ENCODE peak calls at places on chromosome 21, in five cellular contexts. I, N, P, M and H are unnamed samples. For H3K4me1 and H3K9me3, the result is how much of the 10 kb centered on the place peaks cover.

GRCh38 chr21:16194851-16195251 is 465.1 kb downstream of the USP25 start:
- DNase-seq in I (no peak), P (peak), N (no peak), M (peak), H (no peak)

GRCh38 chr21:18138507-18138906 is 106.1 kb upstream of the CHODL start:
- DNase-seq in P (no peak), N (no peak), I (no peak), M (no peak), H (no peak)

GRCh38 chr21:36908260-36908908 is 58.1 kb downstream of the HLCS start:
- DNase-seq in N (no peak), M (no peak), P (peak), I (no peak), H (no peak)

GRCh38 chr21:25863031-25863430 is 128.3 kb downstream of the GABPA start:
- DNase-seq in N (no peak), I (no peak), P (no peak), M (no peak), H (no peak)

GRCh38 chr21:40120944-40121575 is 253.8 kb downstream of the PCP4 start:
- DNase-seq in M (peak), I (peak), N (no peak), P (peak), H (no peak)

GRCh38 chr21:19993186-19993711 is 1005.0 kb upstream of the NCAM2 start:
- DNase-seq in I (no peak), N (no peak), P (no peak), M (no peak), H (no peak)

GRCh38 chr21:34345892-34346291 is 17.9 kb upstream of the KCNE2 start:
- DNase-seq in I (no peak), N (no peak), P (peak), M (no peak), H (no peak)

GRCh38 chr21:26451014-26451740 is 121.9 kb downstream of the CYYR1 start:
- DNase-seq in N (no peak), M (no peak), P (no peak), I (no peak), H (no peak)

GRCh38 chr21:35222541-35222941 is 173.4 kb upstream of the RUNX1 start:
- DNase-seq in I (no peak), M (no peak), N (no peak), P (no peak), H (no peak)

DNA sequence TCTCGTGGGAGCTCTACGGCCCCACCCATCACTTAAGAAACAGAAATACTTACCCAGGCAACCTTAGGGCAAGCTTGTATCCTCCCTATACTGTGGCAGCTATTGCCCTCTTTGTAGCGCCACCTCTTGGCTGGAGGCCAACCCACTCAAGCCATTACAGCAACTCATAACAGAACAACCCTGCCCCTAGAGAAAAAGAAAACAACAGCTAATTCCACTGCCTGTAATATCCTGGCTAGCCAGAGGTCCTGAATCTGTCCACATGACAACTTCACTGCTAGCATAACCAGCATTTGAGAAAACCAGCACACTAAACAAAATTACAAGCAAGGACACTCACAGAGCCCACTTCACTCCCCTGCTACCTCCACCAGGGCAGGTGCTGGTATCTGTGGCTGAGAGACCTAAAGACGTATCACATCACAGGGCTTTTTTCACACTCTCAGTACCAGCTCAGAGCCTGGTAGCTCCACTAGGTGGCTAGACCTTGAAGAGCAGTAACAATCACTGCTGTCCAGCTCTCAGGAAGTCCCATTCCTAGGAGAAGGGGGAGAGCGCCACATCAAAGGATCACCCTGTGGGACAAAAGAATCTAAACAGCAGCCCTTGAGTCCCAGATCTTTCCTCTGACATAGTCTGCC is 14.5 kb upstream of the MX1 start:
- DNase-seq in P (no peak), I (peak), N (peak), M (no peak), H (no peak)
- TF ChIP-seq CTCF in P (no peak), I (no peak), N (peak), M (peak), H (no peak)

GRCh38 chr21:45830221-45830640 is 151.3 kb upstream of the COL6A1 start:
- DNase-seq in P (no peak), N (no peak), M (no peak), I (no peak), H (no peak)

GRCh38 chr21:45834026-45834715 is 147.4 kb upstream of the COL6A1 start:
- DNase-seq in N (no peak), I (no peak), P (no peak), M (no peak), H (no peak)

GRCh38 chr21:45830720-45831366 is 150.7 kb upstream of the COL6A1 start:
- DNase-seq in N (no peak), M (no peak), P (no peak), I (no peak), H (no peak)

GRCh38 chr21:45833437-45833836 is 148.1 kb upstream of the COL6A1 start:
- DNase-seq in P (no peak), M (no peak), N (no peak), I (no peak), H (no peak)

GRCh38 chr21:45831991-45832740 is 149.4 kb upstream of the COL6A1 start:
- DNase-seq in N (no peak), I (peak), P (peak), M (no peak), H (no peak)
- H3K4me1 ChIP-seq in N (under half), I (under half), P (under half), M (under half), H (under half)

GRCh38 chr21:9780441-9780937 is 740.9 kb upstream of the TPTE start:
- DNase-seq in M (no peak), N (no peak), P (no peak), I (no peak), H (no peak)
- H3K9me3 ChIP-seq in M (under half), N (under half), P (under half), I (under half), H (under half)

GRCh38 chr21:39084979-39085729 is 98.1 kb downstream of the PSMG1 start:
- DNase-seq in N (no peak), P (no peak), M (no peak), I (no peak), H (no peak)

GRCh38 chr21:39087976-39088370 is 95.3 kb downstream of the PSMG1 start:
- DNase-seq in I (no peak), P (no peak), M (no peak), N (no peak), H (no peak)

GRCh38 chr21:39087238-39087975 is 95.8 kb downstream of the PSMG1 start:
- DNase-seq in N (no peak), P (no peak), M (no peak), I (no peak), H (no peak)

GRCh38 chr21:39085843-39086415 is 97.3 kb downstream of the PSMG1 start:
- DNase-seq in P (no peak), N (no peak), I (no peak), M (no peak), H (no peak)

GRCh38 chr21:39086547-39086946 is 96.7 kb downstream of the PSMG1 start:
- DNase-seq in M (no peak), I (no peak), P (no peak), N (no peak), H (no peak)
- TF ChIP-seq CTCF in M (no peak), I (no peak), P (no peak), N (peak), H (peak)